ENCODE peak calls at places on chromosomes 13 and 19, in seven cellular contexts. C is BJ; R is neuronal stem cell; A is OCI-M1; N is fibroblast of lung; G is COR-L47; Q is stimulated activated CD4-positive, alpha-beta T cell treated with anti-CD3 and anti-CD28 coated beads, TNF-alpha, amount 100 ng/mL, for 48 hours. B is an unnamed sample.

GRCh38 chr19:5542665-5543064 is 25.1 kb downstream of the TINCR start:
- DNase-seq in R (no peak), Q (no peak), A (no peak), N (no peak), G (peak), C (no peak), B (no peak)

GRCh38 chr19:7516281-7516862 is 469 bp downstream of the ZNF358 start:
- DNase-seq in C (no peak), G (no peak), N (no peak), R (no peak), A (no peak), Q (no peak), B (no peak)

GRCh38 chr13:100175078-100175802 is 86.3 kb downstream of the PCCA start:
- DNase-seq in R (no peak), Q (no peak), N (no peak), G (no peak), C (no peak), A (no peak), B (no peak)

GRCh38 chr13:97430296-97430695 is 3.7 kb upstream of the RAP2A start:
- DNase-seq in N (no peak), G (no peak), R (no peak), A (no peak), C (no peak), Q (no peak), B (no peak)

GRCh38 chr19:21430674-21431073 is 33.7 kb downstream of the ZNF493 start:
- DNase-seq in A (no peak), G (no peak), R (no peak), Q (no peak), N (no peak), C (no peak), B (no peak)

GRCh38 chr13:44231786-44232516 is 141.7 kb upstream of the SERP2 start:
- DNase-seq in A (no peak), G (no peak), R (peak), C (peak), N (peak), Q (no peak), B (peak)

GRCh38 chr19:50778906-50779430 is 8.7 kb downstream of the GPR32 start:
- DNase-seq in A (no peak), N (no peak), Q (no peak), G (no peak), C (no peak), R (no peak), B (no peak)

GRCh38 chr19:56660381-56661105 is 11.0 kb downstream of the ZNF835 start:
- DNase-seq in G (no peak), C (no peak), Q (no peak), A (peak), R (no peak), N (no peak), B (no peak)

GRCh38 chr13:51945149-51945548 is 66.1 kb downstream of the ATP7B start:
- DNase-seq in Q (no peak), N (no peak), A (no peak), R (no peak), C (no peak), G (no peak), B (no peak)

GRCh38 chr13:44471686-44472085 is 98.1 kb downstream of the SERP2 start:
- DNase-seq in G (no peak), Q (no peak), R (no peak), C (peak), A (no peak), N (peak), B (peak)

GRCh38 chr13:73991884-73992283 is 142.3 kb downstream of the KLF12 start:
- DNase-seq in Q (no peak), N (no peak), G (peak), A (no peak), C (no peak), R (no peak), B (no peak)

GRCh38 chr13:90365130-90365529 is 982.4 kb upstream of the MIR17HG start:
- DNase-seq in N (peak), A (peak), C (no peak), G (no peak), Q (no peak), R (no peak), B (peak)

GRCh38 chr13:30870049-30870884 is 35.8 kb upstream of the MEDAG start:
- DNase-seq in A (peak), C (peak), R (peak), G (no peak), Q (no peak), N (peak), B (peak)

B was measured in AG10803.